ENCODE peak calls at places on chromosome 22, in ten cellular contexts. One of them, this sample, is unnamed.

GRCh38 chr22:25903294-25903693 is 161.3 kb downstream of the MYO18B start:
- DNase-seq in dorsolateral prefrontal cortex: no peak
- DNase-seq in GM12891: no peak
- DNase-seq in cardiac fibroblast: no peak
- DNase-seq in WTC11: peak; percentile 85
- DNase-seq in AG10803: no peak
- DNase-seq in HTR-8/SVneo: no peak
- DNase-seq in EL: no peak
- DNase-seq in naive thymus-derived CD8-positive, alpha-beta T cell: no peak
- DNase-seq in activated T-helper 9 cell treated with anti-CD3 and anti-CD28 coated beads, Interleukin-2, amount 50 U/mL, for 16 hours: no peak
- DNase-seq in this sample: no peak

GRCh38 chr22:37657590-37658132 is 862 bp upstream of the PDXP start:
- DNase-seq in dorsolateral prefrontal cortex: no peak
- DNase-seq in GM12891: no peak
- DNase-seq in cardiac fibroblast: no peak
- DNase-seq in WTC11: no peak
- DNase-seq in AG10803: peak; percentile 20
- DNase-seq in HTR-8/SVneo: no peak
- DNase-seq in EL: peak; percentile 44
- DNase-seq in naive thymus-derived CD8-positive, alpha-beta T cell: no peak
- DNase-seq in activated T-helper 9 cell treated with anti-CD3 and anti-CD28 coated beads, Interleukin-2, amount 50 U/mL, for 16 hours: no peak
- DNase-seq in this sample: no peak

GRCh38 chr22:35913925-35914324 is 114.7 kb downstream of the RBFOX2 start:
- DNase-seq in dorsolateral prefrontal cortex: no peak
- DNase-seq in GM12891: no peak
- DNase-seq in cardiac fibroblast: no peak
- DNase-seq in WTC11: no peak
- DNase-seq in AG10803: no peak
- DNase-seq in HTR-8/SVneo: no peak
- DNase-seq in EL: no peak
- DNase-seq in naive thymus-derived CD8-positive, alpha-beta T cell: no peak
- DNase-seq in activated T-helper 9 cell treated with anti-CD3 and anti-CD28 coated beads, Interleukin-2, amount 50 U/mL, for 16 hours: no peak
- DNase-seq in this sample: peak; percentile 40

GRCh38 chr22:44522526-44523170 is 24.6 kb upstream of the RTL6 start:
- DNase-seq in dorsolateral prefrontal cortex: no peak
- DNase-seq in GM12891: no peak
- DNase-seq in cardiac fibroblast: no peak
- DNase-seq in WTC11: no peak
- DNase-seq in AG10803: no peak
- DNase-seq in HTR-8/SVneo: no peak
- DNase-seq in EL: no peak
- DNase-seq in naive thymus-derived CD8-positive, alpha-beta T cell: no peak
- DNase-seq in activated T-helper 9 cell treated with anti-CD3 and anti-CD28 coated beads, Interleukin-2, amount 50 U/mL, for 16 hours: no peak
- DNase-seq in this sample: no peak

GRCh38 chr22:30705710-30706651 is 11.3 kb downstream of the OSBP2 start:
- DNase-seq in dorsolateral prefrontal cortex: peak; percentile 74
- DNase-seq in GM12891: no peak
- DNase-seq in cardiac fibroblast: peak; percentile 29
- DNase-seq in WTC11: no peak
- DNase-seq in AG10803: peak; percentile 98
- DNase-seq in HTR-8/SVneo: no peak
- DNase-seq in EL: peak; percentile 86
- DNase-seq in naive thymus-derived CD8-positive, alpha-beta T cell: no peak
- DNase-seq in activated T-helper 9 cell treated with anti-CD3 and anti-CD28 coated beads, Interleukin-2, amount 50 U/mL, for 16 hours: no peak
- DNase-seq in this sample: peak; percentile 64

GRCh38 chr22:50343541-50343935 is 411 bp downstream of the PPP6R2 start:
- DNase-seq in dorsolateral prefrontal cortex: no peak
- DNase-seq in GM12891: no peak
- DNase-seq in cardiac fibroblast: no peak
- DNase-seq in WTC11: no peak
- DNase-seq in AG10803: no peak
- DNase-seq in HTR-8/SVneo: no peak
- DNase-seq in EL: no peak
- DNase-seq in naive thymus-derived CD8-positive, alpha-beta T cell: no peak
- DNase-seq in activated T-helper 9 cell treated with anti-CD3 and anti-CD28 coated beads, Interleukin-2, amount 50 U/mL, for 16 hours: no peak
- DNase-seq in this sample: no peak

GRCh38 chr22:46612904-46613605 is 7.1 kb upstream of the GRAMD4 start:
- DNase-seq in dorsolateral prefrontal cortex: no peak
- DNase-seq in GM12891: no peak
- DNase-seq in cardiac fibroblast: no peak
- DNase-seq in WTC11: no peak
- DNase-seq in AG10803: no peak
- DNase-seq in HTR-8/SVneo: no peak
- DNase-seq in EL: no peak
- DNase-seq in naive thymus-derived CD8-positive, alpha-beta T cell: no peak
- DNase-seq in activated T-helper 9 cell treated with anti-CD3 and anti-CD28 coated beads, Interleukin-2, amount 50 U/mL, for 16 hours: no peak
- DNase-seq in this sample: no peak

GRCh38 chr22:19066531-19067271 is 55.5 kb downstream of the DGCR2 start:
- DNase-seq in dorsolateral prefrontal cortex: no peak
- DNase-seq in GM12891: no peak
- DNase-seq in cardiac fibroblast: peak; percentile 52
- DNase-seq in WTC11: no peak
- DNase-seq in AG10803: peak; percentile 80
- DNase-seq in HTR-8/SVneo: peak; percentile 25
- DNase-seq in EL: peak; percentile 76
- DNase-seq in naive thymus-derived CD8-positive, alpha-beta T cell: no peak
- DNase-seq in activated T-helper 9 cell treated with anti-CD3 and anti-CD28 coated beads, Interleukin-2, amount 50 U/mL, for 16 hours: no peak
- DNase-seq in this sample: no peak

GRCh38 chr22:23315341-23315917 is 135.1 kb downstream of the BCR start:
- DNase-seq in dorsolateral prefrontal cortex: peak; percentile 67
- DNase-seq in GM12891: peak; percentile 46
- DNase-seq in cardiac fibroblast: peak; percentile 78
- DNase-seq in WTC11: peak; percentile 83
- DNase-seq in AG10803: peak; percentile 51
- DNase-seq in HTR-8/SVneo: no peak
- DNase-seq in EL: peak; percentile 79
- DNase-seq in naive thymus-derived CD8-positive, alpha-beta T cell: peak; percentile 62
- DNase-seq in activated T-helper 9 cell treated with anti-CD3 and anti-CD28 coated beads, Interleukin-2, amount 50 U/mL, for 16 hours: peak; percentile 42
- DNase-seq in this sample: peak; percentile 77

GRCh38 chr22:44735518-44736428 is 16.6 kb upstream of the ARHGAP8 start:
- DNase-seq in dorsolateral prefrontal cortex: peak; percentile 64
- DNase-seq in GM12891: peak; percentile 96
- DNase-seq in cardiac fibroblast: peak; percentile 63
- DNase-seq in WTC11: peak; percentile 96
- DNase-seq in AG10803: peak; percentile 39
- DNase-seq in HTR-8/SVneo: peak; percentile 68
- DNase-seq in EL: peak; percentile 45
- DNase-seq in naive thymus-derived CD8-positive, alpha-beta T cell: peak; percentile 83
- DNase-seq in activated T-helper 9 cell treated with anti-CD3 and anti-CD28 coated beads, Interleukin-2, amount 50 U/mL, for 16 hours: peak; percentile 75
- DNase-seq in this sample: peak; percentile 91

GRCh38 chr22:34986461-34986977 is 79.4 kb upstream of the ISX start:
- DNase-seq in dorsolateral prefrontal cortex: peak; percentile 38
- DNase-seq in GM12891: no peak
- DNase-seq in cardiac fibroblast: no peak
- DNase-seq in WTC11: no peak
- DNase-seq in AG10803: peak; percentile 24
- DNase-seq in HTR-8/SVneo: no peak
- DNase-seq in EL: no peak
- DNase-seq in naive thymus-derived CD8-positive, alpha-beta T cell: no peak
- DNase-seq in activated T-helper 9 cell treated with anti-CD3 and anti-CD28 coated beads, Interleukin-2, amount 50 U/mL, for 16 hours: no peak
- DNase-seq in this sample: no peak